ENCODE peak calls at places on chromosomes 4 and X, in six cellular contexts. O is H9, X is H1, A is neuronal stem cell, E is trophoblast cell, S is IMR-90. P is an unnamed sample.

GRCh38 chr4:82710202-82710929 is 88.2 kb downstream of the SCD5 start:
- DNase-seq in S (no peak), O (peak), X (no peak), A (no peak), E (no peak), P (no peak)

GRCh38 chrX:32408389-32408788 is 803.0 kb downstream of the DMD start:
- DNase-seq in S (no peak), X (no peak), E (no peak), A (no peak), O (no peak), P (peak)

GRCh38 chr4:140497776-140498636 is at the start of gene MGAT4D:
- DNase-seq in S (no peak), E (no peak), A (peak), X (no peak), O (peak), P (peak)

GRCh38 chr4:74237425-74237966 is 70.8 kb upstream of the EPGN start:
- DNase-seq in O (no peak), S (no peak), E (peak), A (no peak), X (no peak), P (no peak)

GRCh38 chr4:153215976-153216375 is 11.7 kb downstream of the TRIM2 start:
- DNase-seq in O (no peak), E (no peak), A (no peak), S (no peak), X (no peak), P (no peak)

GRCh38 chr4:1409806-1410425 is 3.7 kb upstream of the NKX1-1 start:
- DNase-seq in S (no peak), X (no peak), A (no peak), E (no peak), O (no peak), P (no peak)

GRCh38 chrX:135178636-135179035 is 7.4 kb upstream of the CT55 start:
- DNase-seq in X (no peak), S (no peak), A (no peak), E (no peak), O (no peak), P (no peak)

GRCh38 chrX:11944486-11944885 is 186.4 kb downstream of the MSL3 start:
- DNase-seq in E (no peak), X (peak), O (peak), S (peak), A (peak), P (peak)

GRCh38 chr4:83112239-83112638 is 2.3 kb downstream of the PLAC8 start:
- DNase-seq in X (no peak), A (no peak), S (no peak), O (no peak), E (no peak), P (no peak)

GRCh38 chr4:183905081-183905592 is at the start of gene STOX2:
- DNase-seq in E (peak), X (no peak), A (peak), O (peak), S (peak), P (peak)

GRCh38 chr4:119113033-119113655 is 22.5 kb upstream of the MYOZ2 start:
- DNase-seq in A (no peak), O (no peak), X (no peak), S (peak), E (no peak), P (peak)

GRCh38 chr4:145041378-145041777 is 56.6 kb downstream of the ANAPC10 start:
- DNase-seq in E (no peak), X (no peak), S (no peak), O (no peak), A (no peak), P (no peak)

GRCh38 chr4:33626242-33626641 is 2618.1 kb downstream of the ARAP2 start:
- DNase-seq in X (no peak), A (no peak), O (no peak), S (no peak), E (no peak), P (no peak)

GRCh38 chr4:121180558-121180957 is 16.4 kb upstream of the TNIP3 start:
- DNase-seq in E (no peak), A (no peak), S (no peak), X (no peak), O (no peak), P (no peak)

GRCh38 chrX:71626576-71626975 is 8.3 kb upstream of the CXCR3 start:
- DNase-seq in X (no peak), E (no peak), S (no peak), O (no peak), A (no peak), P (no peak)

GRCh38 chr4:15470149-15470520 is 453 bp downstream of the CC2D2A start:
- DNase-seq in E (no peak), O (no peak), A (no peak), S (peak), X (no peak), P (no peak)

GRCh38 chr4:17492058-17492741 is 19.7 kb downstream of the QDPR start:
- DNase-seq in E (no peak), A (no peak), S (no peak), O (no peak), X (no peak), P (peak)

GRCh38 chrX:47514553-47515235 is 31.7 kb upstream of the ZNF41 start:
- DNase-seq in S (peak), O (no peak), E (peak), A (no peak), X (no peak), P (peak)

GRCh38 chrX:100895365-100896075 is 21.4 kb upstream of the NOX1 start:
- DNase-seq in X (no peak), O (peak), E (peak), S (peak), A (peak), P (peak)

GRCh38 chr4:94668724-94669123 is 89.0 kb upstream of the BMPR1B start:
- DNase-seq in S (no peak), A (no peak), O (no peak), X (no peak), E (no peak), P (no peak)

GRCh38 chr4:152100378-152101201 is 339.8 kb upstream of the GATB start:
- DNase-seq in E (no peak), O (no peak), A (no peak), X (no peak), S (no peak), P (no peak)

GRCh38 chr4:2322801-2323200 is 60.9 kb upstream of the MXD4 start:
- DNase-seq in A (no peak), X (no peak), O (no peak), S (peak), E (no peak), P (no peak)

GRCh38 chr4:7094931-7095330 is 27.1 kb upstream of the GRPEL1 start:
- DNase-seq in O (no peak), A (no peak), E (no peak), X (no peak), S (no peak), P (no peak)

GRCh38 chr4:87097075-87097474 is 123.3 kb downstream of the KLHL8 start:
- DNase-seq in A (no peak), E (no peak), X (no peak), S (no peak), O (peak), P (no peak)

GRCh38 chrX:81874807-81875206 is 672.9 kb downstream of the SH3BGRL start:
- DNase-seq in E (no peak), X (no peak), O (no peak), S (no peak), A (no peak), P (no peak)

GRCh38 chrX:110002300-110003166 is at the start of gene TMEM164:
- DNase-seq in O (peak), S (peak), A (peak), X (no peak), E (peak), P (peak)
- H3K27ac ChIP-seq in O (no peak), S (peak), A (peak), X (peak), E (peak), P (peak)

GRCh38 chrX:28910501-28910900 is 323.3 kb downstream of the IL1RAPL1 start:
- DNase-seq in E (no peak), S (peak), A (no peak), X (no peak), O (no peak), P (peak)
- H4K91ac ChIP-seq in E (no peak), S (no peak), A (no peak), X (no peak), O (no peak), P (no peak)

GRCh38 chr4:59597536-59598232 is 1602.4 kb upstream of the ADGRL3 start:
- DNase-seq in S (no peak), X (no peak), O (no peak), E (no peak), A (no peak), P (peak)
- H3K27ac ChIP-seq in S (no peak), X (no peak), O (no peak), E (no peak), A (no peak), P (no peak)

GRCh38 chrX:69386681-69387080 is 117.4 kb upstream of the NALF2 start:
- DNase-seq in X (no peak), S (no peak), A (no peak), O (no peak), E (no peak), P (no peak)

GRCh38 chrX:69389221-69389620 is 114.9 kb upstream of the NALF2 start:
- DNase-seq in O (no peak), E (no peak), S (no peak), X (no peak), A (no peak), P (no peak)

GRCh38 chrX:69388526-69388925 is 115.6 kb upstream of the NALF2 start:
- DNase-seq in S (no peak), E (no peak), A (no peak), X (no peak), O (no peak), P (no peak)

GRCh38 chrX:69387559-69388487 is 116.3 kb upstream of the NALF2 start:
- DNase-seq in O (peak), E (peak), S (peak), A (peak), X (peak), P (peak)
- H4K91ac ChIP-seq in O (no peak), E (no peak), S (no peak), A (no peak), X (no peak), P (no peak)

DNA sequence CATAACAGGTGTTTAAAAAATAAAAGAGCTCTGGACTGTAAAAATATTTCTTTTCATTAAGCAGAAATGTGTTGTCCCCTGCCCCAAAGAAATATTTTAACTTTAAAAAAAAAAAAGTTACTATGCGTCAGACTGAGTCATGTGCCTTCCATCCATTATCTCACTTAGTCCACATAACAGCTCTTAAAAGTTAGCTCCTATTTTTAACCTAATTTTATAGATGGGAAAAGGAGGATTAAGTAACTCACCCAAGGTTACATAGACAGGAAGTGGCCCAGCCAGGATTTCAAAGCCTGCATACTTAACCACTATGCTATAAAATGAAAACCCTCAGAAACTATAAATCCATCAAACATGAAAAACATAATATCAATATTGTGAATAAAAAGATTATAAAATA is 97.7 kb downstream of the MANBA start:
- DNase-seq in E (no peak), O (no peak), X (no peak), S (peak), A (no peak), P (peak)
- H3K27ac ChIP-seq in E (no peak), O (no peak), X (no peak), S (no peak), A (no peak), P (no peak)

GRCh38 chr4:176063718-176064117 is 1.9 kb upstream of the WDR17 start:
- DNase-seq in S (no peak), X (no peak), E (no peak), O (no peak), A (no peak), P (no peak)

GRCh38 chr4:176064539-176064938 is 1.1 kb upstream of the WDR17 start:
- DNase-seq in X (no peak), O (no peak), A (no peak), E (no peak), S (no peak), P (no peak)

GRCh38 chr4:176065365-176066249 is at the start of gene WDR17:
- DNase-seq in S (peak), A (peak), O (peak), X (peak), E (peak), P (peak)

GRCh38 chr4:176066757-176067156 is 1.1 kb downstream of the WDR17 start:
- DNase-seq in X (no peak), O (no peak), S (no peak), E (no peak), A (no peak), P (no peak)
- H4K91ac ChIP-seq in X (no peak), O (no peak), S (no peak), E (no peak), A (no peak), P (no peak)

DNA sequence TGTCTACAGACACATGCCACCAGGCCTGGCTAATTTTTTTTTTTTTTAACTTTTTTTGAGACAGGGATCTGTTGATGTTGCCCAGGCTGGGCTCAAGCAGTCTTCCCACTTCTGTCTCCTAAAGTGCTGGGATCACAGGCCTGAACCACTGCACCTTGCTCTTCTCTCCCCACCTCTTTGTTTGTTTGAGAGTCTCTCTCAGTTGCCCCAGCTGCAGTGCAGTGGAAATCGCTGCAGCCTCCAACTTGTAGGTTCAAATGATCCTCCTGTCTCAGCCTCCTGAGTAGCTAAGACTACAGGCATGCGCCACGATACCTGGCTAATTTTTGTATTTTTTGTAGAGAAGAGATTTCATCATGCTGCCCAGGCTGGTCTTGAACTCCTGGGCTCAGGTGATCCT is 115.6 kb downstream of the LARP7 start:
- DNase-seq in A (no peak), E (no peak), S (no peak), O (no peak), X (no peak), P (no peak)
- H3K27ac ChIP-seq in A (peak), E (no peak), S (no peak), O (peak), X (peak), P (no peak)

DNA sequence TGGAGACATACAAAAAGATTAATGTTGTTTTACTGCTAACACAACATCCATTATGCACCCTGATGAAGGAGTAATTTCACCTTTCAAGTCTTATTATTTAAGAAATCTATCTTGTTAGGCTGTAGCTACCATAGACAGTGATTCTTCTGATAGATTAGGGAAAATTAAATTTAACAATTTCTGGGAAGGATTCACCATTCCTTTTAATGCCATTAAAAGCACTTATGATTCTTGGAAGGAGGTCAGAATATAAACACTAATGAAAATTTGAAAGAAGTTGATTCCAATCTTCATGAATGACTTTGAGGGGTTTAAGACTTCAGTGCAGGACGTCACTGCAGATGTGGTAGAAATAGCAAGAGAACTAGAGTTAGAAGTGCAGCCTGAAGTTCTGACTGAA is 69.8 kb downstream of the F11 start:
- DNase-seq in X (no peak), E (no peak), A (no peak), S (no peak), O (no peak), P (no peak)
- H4K91ac ChIP-seq in X (no peak), E (no peak), A (no peak), S (no peak), O (no peak), P (no peak)

DNA sequence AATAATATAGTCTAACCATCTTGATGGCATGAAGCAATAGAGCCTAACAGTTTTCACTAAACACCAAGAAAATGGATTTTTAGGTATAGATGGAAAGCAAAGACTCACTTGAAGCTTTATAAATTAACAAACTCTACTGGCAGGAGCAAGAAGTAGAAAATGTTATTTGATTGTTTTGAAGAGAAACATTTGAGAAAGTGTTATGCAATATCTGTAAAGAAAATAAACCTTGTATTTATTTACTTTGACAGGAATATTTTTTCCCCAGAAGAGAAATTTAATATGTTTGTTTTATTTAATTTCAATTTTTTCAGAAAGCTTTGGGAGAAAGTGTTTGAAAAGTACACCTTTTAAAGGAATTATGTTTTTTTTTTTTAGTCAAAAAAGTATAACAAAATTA is 139.0 kb downstream of the STIM2 start:
- DNase-seq in A (no peak), E (no peak), X (no peak), S (no peak), O (no peak), P (no peak)
- H3K27ac ChIP-seq in A (no peak), E (no peak), X (no peak), S (no peak), O (no peak), P (no peak)

P was measured in mesenchymal stem cell.